ENCODE peak calls at places on chromosomes 3 and 15, in five cellular contexts. One of them, this sample, is unnamed.

GRCh38 chr15:45637552-45638033 is 2.8 kb downstream of the SQOR start:
- DNase-seq in HepG2: peak
- DNase-seq in A549: peak
- DNase-seq in GM23338: no peak
- DNase-seq in K562: peak
- DNase-seq in this sample: peak

GRCh38 chr3:69324362-69325025 is 61.4 kb downstream of the FRMD4B start:
- DNase-seq in HepG2: peak
- DNase-seq in A549: no peak
- DNase-seq in GM23338: peak
- DNase-seq in K562: no peak
- DNase-seq in this sample: no peak

GRCh38 chr3:98612587-98612986 is 19.2 kb upstream of the CPOX start:
- DNase-seq in HepG2: peak
- DNase-seq in A549: no peak
- DNase-seq in GM23338: peak
- DNase-seq in K562: peak
- DNase-seq in this sample: no peak

GRCh38 chr15:84638103-84638502 is 16.0 kb downstream of the WDR73 start:
- DNase-seq in HepG2: peak
- DNase-seq in A549: no peak
- DNase-seq in GM23338: peak
- DNase-seq in K562: peak
- DNase-seq in this sample: no peak

GRCh38 chr3:189586941-189587687 is 44.1 kb upstream of the TP63 start:
- DNase-seq in HepG2: no peak
- DNase-seq in A549: no peak
- DNase-seq in GM23338: no peak
- DNase-seq in K562: no peak
- DNase-seq in this sample: peak

GRCh38 chr3:141412087-141412935 is 44.0 kb downstream of the ZBTB38 start:
- DNase-seq in HepG2: peak
- DNase-seq in A549: peak
- DNase-seq in GM23338: peak
- DNase-seq in K562: peak
- DNase-seq in this sample: no peak

GRCh38 chr15:90219421-90220141 is 14.2 kb downstream of the CIB1 start:
- DNase-seq in HepG2: no peak
- DNase-seq in A549: peak
- DNase-seq in GM23338: peak
- DNase-seq in K562: peak
- DNase-seq in this sample: no peak

GRCh38 chr15:49464513-49464912 is 41.5 kb downstream of the FGF7 start:
- DNase-seq in HepG2: no peak
- DNase-seq in A549: no peak
- DNase-seq in GM23338: no peak
- DNase-seq in K562: no peak
- DNase-seq in this sample: no peak

GRCh38 chr3:106508331-106508893 is 639.6 kb upstream of the CBLB start:
- DNase-seq in HepG2: no peak
- DNase-seq in A549: no peak
- DNase-seq in GM23338: no peak
- DNase-seq in K562: no peak
- DNase-seq in this sample: no peak

GRCh38 chr3:14347110-14347509 is 55.3 kb upstream of the SLC6A6 start:
- DNase-seq in HepG2: no peak
- DNase-seq in A549: no peak
- DNase-seq in GM23338: no peak
- DNase-seq in K562: no peak
- DNase-seq in this sample: no peak

GRCh38 chr15:79051941-79052731 is 38.4 kb downstream of the RASGRF1 start:
- DNase-seq in HepG2: no peak
- DNase-seq in A549: no peak
- DNase-seq in GM23338: no peak
- DNase-seq in K562: no peak
- DNase-seq in this sample: no peak

GRCh38 chr3:50666801-50667200 is 7.9 kb upstream of the DOCK3 start:
- DNase-seq in HepG2: no peak
- DNase-seq in A549: no peak
- DNase-seq in GM23338: no peak
- DNase-seq in K562: no peak
- DNase-seq in this sample: no peak

GRCh38 chr3:90241481-90241880 is 1134.1 kb downstream of the EPHA3 start:
- DNase-seq in HepG2: no peak
- DNase-seq in A549: no peak
- DNase-seq in GM23338: no peak
- DNase-seq in K562: no peak
- DNase-seq in this sample: no peak

GRCh38 chr3:25045291-25045690 is 382.8 kb upstream of the RARB start:
- DNase-seq in HepG2: no peak
- DNase-seq in A549: no peak
- DNase-seq in GM23338: peak
- DNase-seq in K562: no peak
- DNase-seq in this sample: no peak

GRCh38 chr15:39313881-39314280 is 267.0 kb upstream of the THBS1 start:
- DNase-seq in HepG2: no peak
- DNase-seq in A549: no peak
- DNase-seq in GM23338: no peak
- DNase-seq in K562: no peak
- DNase-seq in this sample: no peak

GRCh38 chr3:108486272-108486787 is 24.1 kb downstream of the MYH15 start:
- DNase-seq in HepG2: no peak
- DNase-seq in A549: no peak
- DNase-seq in GM23338: no peak
- DNase-seq in K562: no peak
- DNase-seq in this sample: no peak

GRCh38 chr15:64521201-64521600 is 60.8 kb downstream of the ZNF609 start:
- DNase-seq in HepG2: no peak
- DNase-seq in A549: no peak
- DNase-seq in GM23338: no peak
- DNase-seq in K562: no peak
- DNase-seq in this sample: no peak

GRCh38 chr3:45132568-45133211 is 13.5 kb downstream of the CDCP1 start:
- DNase-seq in HepG2: no peak
- DNase-seq in A549: no peak
- DNase-seq in GM23338: no peak
- DNase-seq in K562: no peak
- DNase-seq in this sample: no peak

GRCh38 chr3:32937331-32937730 is 14.1 kb upstream of the CCR4 start:
- DNase-seq in HepG2: no peak
- DNase-seq in A549: no peak
- DNase-seq in GM23338: no peak
- DNase-seq in K562: no peak
- DNase-seq in this sample: no peak

GRCh38 chr3:189833996-189834395 is 202.8 kb downstream of the TP63 start:
- DNase-seq in HepG2: no peak
- DNase-seq in A549: no peak
- DNase-seq in GM23338: peak
- DNase-seq in K562: no peak
- DNase-seq in this sample: no peak

GRCh38 chr15:33011976-33012375 is 182.5 kb downstream of the FMN1 start:
- DNase-seq in HepG2: no peak
- DNase-seq in A549: no peak
- DNase-seq in GM23338: no peak
- DNase-seq in K562: no peak
- DNase-seq in this sample: no peak

GRCh38 chr3:142027713-142028112 is 121.6 kb downstream of the TFDP2 start:
- DNase-seq in HepG2: no peak
- DNase-seq in A549: no peak
- DNase-seq in GM23338: peak
- DNase-seq in K562: peak
- DNase-seq in this sample: no peak

GRCh38 chr15:41115652-41116115 is 396 bp downstream of the INO80 start:
- DNase-seq in HepG2: peak
- DNase-seq in A549: peak
- DNase-seq in GM23338: peak
- DNase-seq in K562: peak
- DNase-seq in this sample: no peak

GRCh38 chr3:170301404-170301803 is 56.1 kb upstream of the SKIL start:
- DNase-seq in HepG2: no peak
- DNase-seq in A549: no peak
- DNase-seq in GM23338: no peak
- DNase-seq in K562: no peak
- DNase-seq in this sample: no peak

GRCh38 chr3:136772709-136773108 is 20.5 kb upstream of the STAG1 start:
- DNase-seq in HepG2: no peak
- DNase-seq in A549: no peak
- DNase-seq in GM23338: no peak
- DNase-seq in K562: no peak
- DNase-seq in this sample: no peak

GRCh38 chr15:55222588-55222987 is 25.8 kb upstream of the RSL24D1 start:
- DNase-seq in HepG2: no peak
- DNase-seq in A549: no peak
- DNase-seq in GM23338: no peak
- DNase-seq in K562: no peak
- DNase-seq in this sample: peak

GRCh38 chr15:66735909-66736305 is 33.9 kb downstream of the SMAD6 start:
- DNase-seq in HepG2: no peak
- DNase-seq in A549: no peak
- DNase-seq in GM23338: no peak
- DNase-seq in K562: no peak
- DNase-seq in this sample: no peak

GRCh38 chr3:108412351-108412750 is 98.0 kb downstream of the MYH15 start:
- DNase-seq in HepG2: no peak
- DNase-seq in A549: no peak
- DNase-seq in GM23338: no peak
- DNase-seq in K562: no peak
- DNase-seq in this sample: no peak

GRCh38 chr3:40847571-40847992 is 322.8 kb downstream of the ZNF621 start:
- DNase-seq in HepG2: peak
- DNase-seq in A549: no peak
- DNase-seq in GM23338: peak
- DNase-seq in K562: no peak
- DNase-seq in this sample: no peak

GRCh38 chr15:65303687-65304392 is 637 bp upstream of the RNU5B-1 start:
- DNase-seq in HepG2: peak
- DNase-seq in A549: no peak
- DNase-seq in GM23338: peak
- DNase-seq in K562: peak
- DNase-seq in this sample: no peak

GRCh38 chr3:154085799-154086198 is 35.4 kb upstream of the ARHGEF26 start:
- DNase-seq in HepG2: no peak
- DNase-seq in A549: no peak
- DNase-seq in GM23338: no peak
- DNase-seq in K562: no peak
- DNase-seq in this sample: no peak

DNA sequence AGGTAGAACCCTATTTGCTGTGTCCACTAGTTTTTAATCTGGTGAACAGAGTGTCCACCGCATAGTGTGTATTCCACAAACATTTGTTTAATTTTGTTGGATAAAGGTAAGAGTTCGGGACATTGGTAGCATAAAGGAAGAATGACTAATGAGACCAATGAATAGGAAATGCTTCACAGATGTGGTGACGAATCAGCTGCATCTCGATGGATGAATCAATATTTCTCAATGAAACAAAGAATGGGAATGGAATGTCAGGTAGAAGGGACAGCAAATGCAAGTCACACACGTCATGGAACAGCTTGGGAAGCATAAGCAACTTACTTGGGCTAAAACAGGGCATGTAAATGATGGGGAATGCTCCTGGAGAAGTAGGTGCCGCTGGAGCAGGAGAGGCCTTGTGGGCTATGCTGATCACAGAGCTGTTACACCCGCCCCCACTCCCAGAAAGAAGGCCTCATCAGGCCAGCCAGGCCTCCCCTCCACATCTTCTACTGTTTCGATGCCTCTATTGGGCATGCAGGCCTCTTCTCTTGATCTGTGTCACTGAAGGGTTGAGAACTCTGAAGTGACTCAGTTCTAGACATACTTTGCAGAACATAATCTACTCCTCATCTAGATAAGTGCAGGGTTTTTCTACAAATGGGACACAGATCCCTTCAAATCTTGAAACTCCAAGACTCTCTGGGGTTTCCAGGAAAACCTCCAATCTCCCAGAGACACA is 120.0 kb upstream of the GADL1 start:
- DNase-seq in HepG2: no peak
- DNase-seq in A549: no peak
- DNase-seq in GM23338: no peak
- DNase-seq in K562: no peak
- DNase-seq in this sample: no peak
- TF ChIP-seq JUNB in HepG2: no peak
- TF ChIP-seq JUNB in A549: no peak
- TF ChIP-seq JUNB in GM23338: no peak
- TF ChIP-seq JUNB in K562: no peak
- TF ChIP-seq JUNB in this sample: no peak

GRCh38 chr3:124520970-124521369 is 209.3 kb upstream of the UMPS start:
- DNase-seq in HepG2: peak
- DNase-seq in A549: no peak
- DNase-seq in GM23338: no peak
- DNase-seq in K562: no peak
- DNase-seq in this sample: no peak
- TF ChIP-seq JUNB in HepG2: no peak
- TF ChIP-seq JUNB in A549: no peak
- TF ChIP-seq JUNB in GM23338: no peak
- TF ChIP-seq JUNB in K562: no peak
- TF ChIP-seq JUNB in this sample: no peak

GRCh38 chr3:115912372-115912771 is 289.1 kb downstream of the GAP43 start:
- DNase-seq in HepG2: no peak
- DNase-seq in A549: no peak
- DNase-seq in GM23338: no peak
- DNase-seq in K562: no peak
- DNase-seq in this sample: no peak
- TF ChIP-seq JUNB in HepG2: no peak
- TF ChIP-seq JUNB in A549: no peak
- TF ChIP-seq JUNB in GM23338: no peak
- TF ChIP-seq JUNB in K562: no peak
- TF ChIP-seq JUNB in this sample: no peak

GRCh38 chr3:79203144-79203519 is 564.7 kb downstream of the ROBO1 start:
- DNase-seq in HepG2: no peak
- DNase-seq in A549: no peak
- DNase-seq in GM23338: no peak
- DNase-seq in K562: no peak
- DNase-seq in this sample: no peak

GRCh38 chr3:79200456-79200855 is 567.3 kb downstream of the ROBO1 start:
- DNase-seq in HepG2: no peak
- DNase-seq in A549: no peak
- DNase-seq in GM23338: no peak
- DNase-seq in K562: no peak
- DNase-seq in this sample: no peak

GRCh38 chr3:79202471-79203143 is 565.2 kb downstream of the ROBO1 start:
- DNase-seq in HepG2: no peak
- DNase-seq in A549: no peak
- DNase-seq in GM23338: peak
- DNase-seq in K562: no peak
- DNase-seq in this sample: no peak

GRCh38 chr3:79204351-79204750 is 563.4 kb downstream of the ROBO1 start:
- DNase-seq in HepG2: no peak
- DNase-seq in A549: no peak
- DNase-seq in GM23338: no peak
- DNase-seq in K562: no peak
- DNase-seq in this sample: no peak

DNA sequence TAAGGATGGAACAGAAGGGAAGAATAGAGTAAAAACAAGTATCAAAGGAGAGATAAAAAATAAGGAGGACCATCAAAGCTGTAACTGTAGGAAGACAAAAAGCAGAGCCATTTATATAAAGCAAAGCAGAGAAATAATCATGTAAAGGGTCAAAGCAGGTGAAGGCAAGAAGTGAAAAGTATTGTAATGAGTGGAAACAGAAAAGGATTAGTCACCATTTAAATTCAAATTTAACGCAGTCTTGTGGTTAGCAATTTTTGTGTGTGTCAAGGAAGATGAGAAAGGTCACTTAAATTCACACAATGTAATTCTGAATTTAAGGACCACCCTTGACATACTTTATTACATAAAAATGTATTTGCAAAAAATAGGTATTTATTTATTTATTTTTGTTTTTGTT is 567.8 kb downstream of the ROBO1 start:
- DNase-seq in HepG2: no peak
- DNase-seq in A549: no peak
- DNase-seq in GM23338: no peak
- DNase-seq in K562: no peak
- DNase-seq in this sample: no peak
- TF ChIP-seq JUNB in HepG2: no peak
- TF ChIP-seq JUNB in A549: no peak
- TF ChIP-seq JUNB in GM23338: no peak
- TF ChIP-seq JUNB in K562: no peak
- TF ChIP-seq JUNB in this sample: no peak